ENCODE peak calls at places on chromosomes 11 and 22, in six cellular contexts. One of them, this sample, is unnamed.

GRCh38 chr11:2092464-2092910 is 46.7 kb downstream of the IGF2 start:
- DNase-seq in thoracic aorta: no peak
- DNase-seq in Calu3: no peak
- DNase-seq in Caco-2: no peak
- DNase-seq in neural progenitor cell: no peak
- DNase-seq in H1: no peak
- DNase-seq in this sample: no peak

GRCh38 chr11:19931141-19931767 is 218.6 kb downstream of the NAV2 start:
- DNase-seq in H1: no peak
- DNase-seq in thoracic aorta: no peak
- DNase-seq in Caco-2: no peak
- DNase-seq in neural progenitor cell: peak; percentile 65
- DNase-seq in Calu3: no peak
- DNase-seq in this sample: no peak

GRCh38 chr11:1292644-1293618 is 16.5 kb downstream of the TOLLIP start:
- DNase-seq in Calu3: no peak
- DNase-seq in Caco-2: no peak
- DNase-seq in thoracic aorta: no peak
- DNase-seq in neural progenitor cell: no peak
- DNase-seq in H1: no peak
- DNase-seq in this sample: no peak

GRCh38 chr11:69049490-69049867 is 747 bp downstream of the TPCN2 start:
- DNase-seq in Calu3: no peak
- DNase-seq in Caco-2: no peak
- DNase-seq in thoracic aorta: no peak
- DNase-seq in H1: no peak
- DNase-seq in neural progenitor cell: no peak
- DNase-seq in this sample: no peak

GRCh38 chr22:44693756-44694155 is 8.2 kb upstream of the PRR5 start:
- DNase-seq in Caco-2: no peak
- DNase-seq in Calu3: no peak
- DNase-seq in H1: no peak
- DNase-seq in thoracic aorta: no peak
- DNase-seq in neural progenitor cell: no peak
- DNase-seq in this sample: no peak

GRCh38 chr11:110972640-110973039 is 260.4 kb upstream of the ARHGAP20 start:
- DNase-seq in Calu3: no peak
- DNase-seq in neural progenitor cell: no peak
- DNase-seq in thoracic aorta: no peak
- DNase-seq in Caco-2: no peak
- DNase-seq in H1: no peak
- DNase-seq in this sample: no peak

GRCh38 chr11:22426915-22427314 is 88.7 kb downstream of the SLC17A6 start:
- DNase-seq in Caco-2: no peak
- DNase-seq in Calu3: no peak
- DNase-seq in thoracic aorta: no peak
- DNase-seq in H1: no peak
- DNase-seq in neural progenitor cell: no peak
- DNase-seq in this sample: no peak

GRCh38 chr22:46578251-46578823 is 40.9 kb upstream of the CELSR1 start:
- DNase-seq in neural progenitor cell: no peak
- DNase-seq in thoracic aorta: no peak
- DNase-seq in Calu3: no peak
- DNase-seq in H1: no peak
- DNase-seq in Caco-2: no peak
- DNase-seq in this sample: no peak

GRCh38 chr11:8913961-8914660 is 3.1 kb downstream of the AKIP1 start:
- DNase-seq in neural progenitor cell: peak; percentile 64
- DNase-seq in Caco-2: peak; percentile 56
- DNase-seq in thoracic aorta: no peak
- DNase-seq in H1: no peak
- DNase-seq in Calu3: peak; percentile 36
- DNase-seq in this sample: no peak

GRCh38 chr11:12284321-12285050 is 92.9 kb upstream of the PARVA start:
- DNase-seq in H1: no peak
- DNase-seq in Caco-2: no peak
- DNase-seq in thoracic aorta: no peak
- DNase-seq in Calu3: no peak
- DNase-seq in neural progenitor cell: no peak
- DNase-seq in this sample: no peak

GRCh38 chr11:20362481-20362880 is 1.0 kb upstream of the HTATIP2 start:
- DNase-seq in Caco-2: no peak
- DNase-seq in Calu3: no peak
- DNase-seq in neural progenitor cell: no peak
- DNase-seq in thoracic aorta: no peak
- DNase-seq in H1: no peak
- DNase-seq in this sample: no peak

GRCh38 chr11:126968915-126969314 is 31.7 kb downstream of the KIRREL3 start:
- DNase-seq in thoracic aorta: no peak
- DNase-seq in H1: peak; percentile 44
- DNase-seq in Calu3: no peak
- DNase-seq in neural progenitor cell: peak; percentile 72
- DNase-seq in Caco-2: no peak
- DNase-seq in this sample: no peak

GRCh38 chr22:47146941-47147340 is 384.5 kb downstream of the TBC1D22A start:
- DNase-seq in thoracic aorta: no peak
- DNase-seq in Caco-2: no peak
- DNase-seq in neural progenitor cell: no peak
- DNase-seq in H1: no peak
- DNase-seq in Calu3: no peak
- DNase-seq in this sample: no peak

GRCh38 chr22:28414017-28414416 is 265.6 kb downstream of the TTC28 start:
- DNase-seq in Caco-2: no peak
- DNase-seq in H1: no peak
- DNase-seq in neural progenitor cell: no peak
- DNase-seq in Calu3: no peak
- DNase-seq in thoracic aorta: no peak
- DNase-seq in this sample: no peak

GRCh38 chr22:46379301-46379930 is 43.9 kb downstream of the TRMU start:
- DNase-seq in Calu3: peak; percentile 67
- DNase-seq in Caco-2: peak; percentile 53
- DNase-seq in H1: no peak
- DNase-seq in neural progenitor cell: no peak
- DNase-seq in thoracic aorta: no peak
- DNase-seq in this sample: no peak

GRCh38 chr11:12216542-12217422 is 106.4 kb downstream of the MICAL2 start:
- DNase-seq in H1: no peak
- DNase-seq in Calu3: peak; percentile 44
- DNase-seq in Caco-2: no peak
- DNase-seq in thoracic aorta: no peak
- DNase-seq in neural progenitor cell: no peak
- DNase-seq in this sample: no peak

GRCh38 chr11:45061641-45062040 is 84.8 kb upstream of the PRDM11 start:
- DNase-seq in neural progenitor cell: no peak
- DNase-seq in Calu3: no peak
- DNase-seq in Caco-2: no peak
- DNase-seq in thoracic aorta: no peak
- DNase-seq in H1: no peak
- DNase-seq in this sample: no peak

GRCh38 chr11:126476256-126476970 is 120.9 kb downstream of the ST3GAL4 start:
- DNase-seq in Caco-2: no peak
- DNase-seq in thoracic aorta: no peak
- DNase-seq in Calu3: no peak
- DNase-seq in neural progenitor cell: peak; percentile 45
- DNase-seq in H1: no peak
- DNase-seq in this sample: no peak

GRCh38 chr11:132024587-132025295 is 654.3 kb downstream of the NTM start:
- DNase-seq in neural progenitor cell: no peak
- DNase-seq in thoracic aorta: no peak
- DNase-seq in Calu3: no peak
- DNase-seq in H1: no peak
- DNase-seq in Caco-2: no peak
- DNase-seq in this sample: no peak

GRCh38 chr22:49354516-49355205 is 473.0 kb downstream of the BRD1 start:
- DNase-seq in H1: no peak
- DNase-seq in Caco-2: no peak
- DNase-seq in neural progenitor cell: no peak
- DNase-seq in thoracic aorta: no peak
- DNase-seq in Calu3: no peak
- DNase-seq in this sample: no peak

GRCh38 chr11:31757245-31757835 is 53.8 kb downstream of the PAX6 start:
- DNase-seq in H1: no peak
- DNase-seq in neural progenitor cell: no peak
- DNase-seq in Caco-2: no peak
- DNase-seq in Calu3: no peak
- DNase-seq in thoracic aorta: no peak
- DNase-seq in this sample: no peak

GRCh38 chr11:108870373-108871020 is 205.6 kb downstream of the DDX10 start:
- DNase-seq in neural progenitor cell: no peak
- DNase-seq in Calu3: no peak
- DNase-seq in H1: no peak
- DNase-seq in Caco-2: no peak
- DNase-seq in thoracic aorta: no peak
- DNase-seq in this sample: no peak

GRCh38 chr22:24076091-24076867 is 65.2 kb downstream of the CABIN1 start:
- DNase-seq in neural progenitor cell: no peak
- DNase-seq in H1: no peak
- DNase-seq in Caco-2: no peak
- DNase-seq in Calu3: no peak
- DNase-seq in thoracic aorta: no peak
- DNase-seq in this sample: no peak

GRCh38 chr11:112223125-112223524 is 3.1 kb upstream of the PTS start:
- DNase-seq in Caco-2: no peak
- DNase-seq in H1: no peak
- DNase-seq in Calu3: no peak
- DNase-seq in neural progenitor cell: no peak
- DNase-seq in thoracic aorta: no peak
- DNase-seq in this sample: no peak

GRCh38 chr11:100667449-100667848 is 19.6 kb upstream of the ARHGAP42 start:
- DNase-seq in H1: no peak
- DNase-seq in neural progenitor cell: no peak
- DNase-seq in Caco-2: no peak
- DNase-seq in Calu3: no peak
- DNase-seq in thoracic aorta: no peak
- DNase-seq in this sample: no peak

GRCh38 chr22:33192156-33192555 is 134.0 kb upstream of the SYN3 start:
- DNase-seq in H1: no peak
- DNase-seq in thoracic aorta: no peak
- DNase-seq in Caco-2: no peak
- DNase-seq in neural progenitor cell: no peak
- DNase-seq in Calu3: no peak
- DNase-seq in this sample: no peak

GRCh38 chr11:6006846-6007245 is at the start of gene OR56A4:
- DNase-seq in neural progenitor cell: no peak
- DNase-seq in thoracic aorta: no peak
- DNase-seq in Calu3: no peak
- DNase-seq in Caco-2: no peak
- DNase-seq in H1: no peak
- DNase-seq in this sample: no peak
- TF ChIP-seq CTCF in neural progenitor cell: no peak
- TF ChIP-seq CTCF in thoracic aorta: no peak
- TF ChIP-seq CTCF in Calu3: no peak
- TF ChIP-seq CTCF in Caco-2: no peak
- TF ChIP-seq CTCF in H1: no peak
- TF ChIP-seq CTCF in this sample: no peak

DNA sequence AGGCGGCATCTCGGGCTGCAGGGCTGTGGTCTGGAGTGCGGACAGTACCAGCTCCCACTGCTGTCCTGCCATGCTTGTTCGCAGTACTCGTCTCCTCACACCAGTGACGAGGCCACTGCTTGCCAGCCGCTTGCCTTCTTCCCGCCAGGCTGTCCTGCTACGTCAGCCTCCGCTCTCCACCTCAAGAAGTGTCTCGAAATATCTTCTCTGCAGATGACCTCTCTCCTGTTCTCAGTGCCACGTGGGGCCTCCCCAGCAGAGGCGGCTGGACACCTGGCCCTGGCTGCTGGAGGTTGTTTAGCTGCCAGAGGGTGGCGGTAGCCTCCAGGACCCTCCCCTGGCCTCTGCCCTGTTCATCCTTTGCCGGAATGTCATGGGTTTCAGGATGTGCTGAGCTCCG is 3.1 kb upstream of the CCDC188 start:
- DNase-seq in thoracic aorta: no peak
- DNase-seq in H1: no peak
- DNase-seq in Caco-2: no peak
- DNase-seq in neural progenitor cell: peak; percentile 62
- DNase-seq in Calu3: no peak
- DNase-seq in this sample: no peak
- TF ChIP-seq CTCF in thoracic aorta: no peak
- TF ChIP-seq CTCF in H1: peak; percentile 44
- TF ChIP-seq CTCF in Caco-2: peak; percentile 22
- TF ChIP-seq CTCF in neural progenitor cell: peak; percentile 44
- TF ChIP-seq CTCF in Calu3: no peak
- TF ChIP-seq CTCF in this sample: peak; percentile 18

DNA sequence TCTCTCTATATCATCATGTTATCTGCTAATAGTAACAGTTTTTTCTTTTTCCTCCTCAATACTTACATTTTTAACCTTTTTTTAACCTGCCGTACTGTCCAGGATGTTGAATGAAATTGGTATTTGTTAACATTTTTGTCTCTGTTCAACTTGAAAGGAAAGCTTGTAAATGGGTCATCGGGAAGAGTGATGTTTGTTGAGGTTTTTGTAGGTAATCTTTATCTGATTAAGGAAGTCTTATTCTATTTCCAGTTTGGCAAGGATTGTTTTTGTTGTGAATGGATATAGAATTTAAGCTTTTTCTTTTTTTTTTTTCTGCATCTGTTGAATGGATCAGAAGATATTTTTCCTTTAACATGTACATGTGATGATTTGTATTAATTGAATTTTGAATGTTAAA is 8.1 kb upstream of the NNMT start:
- DNase-seq in Caco-2: no peak
- DNase-seq in neural progenitor cell: no peak
- DNase-seq in Calu3: no peak
- DNase-seq in H1: no peak
- DNase-seq in thoracic aorta: no peak
- DNase-seq in this sample: no peak
- TF ChIP-seq CTCF in Caco-2: no peak
- TF ChIP-seq CTCF in neural progenitor cell: no peak
- TF ChIP-seq CTCF in Calu3: no peak
- TF ChIP-seq CTCF in H1: no peak
- TF ChIP-seq CTCF in thoracic aorta: no peak
- TF ChIP-seq CTCF in this sample: no peak

GRCh38 chr22:26064048-26064447 is 105.2 kb upstream of the SEZ6L start:
- DNase-seq in H1: no peak
- DNase-seq in thoracic aorta: no peak
- DNase-seq in Calu3: no peak
- DNase-seq in Caco-2: no peak
- DNase-seq in neural progenitor cell: no peak
- DNase-seq in this sample: no peak

GRCh38 chr22:26068571-26068970 is 100.7 kb upstream of the SEZ6L start:
- DNase-seq in H1: no peak
- DNase-seq in Caco-2: no peak
- DNase-seq in neural progenitor cell: no peak
- DNase-seq in thoracic aorta: no peak
- DNase-seq in Calu3: no peak
- DNase-seq in this sample: no peak

GRCh38 chr22:26065847-26066246 is 103.4 kb upstream of the SEZ6L start:
- DNase-seq in Caco-2: no peak
- DNase-seq in Calu3: no peak
- DNase-seq in thoracic aorta: no peak
- DNase-seq in H1: no peak
- DNase-seq in neural progenitor cell: no peak
- DNase-seq in this sample: no peak

DNA sequence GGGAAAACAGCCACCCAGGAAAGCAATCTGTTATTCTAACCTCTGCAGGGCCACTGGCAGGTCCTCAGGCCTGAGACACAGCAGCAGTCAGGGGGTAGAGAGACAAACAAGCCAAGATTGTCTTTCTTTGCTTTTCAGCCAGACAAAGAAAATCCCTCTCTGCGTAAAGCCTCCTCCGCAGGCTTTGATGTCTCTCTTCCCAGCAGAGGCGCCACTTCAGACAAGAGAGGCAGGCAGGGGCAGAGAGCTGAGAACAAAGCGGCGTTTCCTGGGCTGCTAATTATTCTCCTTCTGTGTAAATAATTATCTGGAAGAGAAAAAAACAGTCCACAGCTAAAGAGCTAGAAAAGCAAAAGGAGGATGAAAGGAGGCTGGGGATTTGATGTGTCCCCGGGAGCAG is 102.7 kb upstream of the SEZ6L start:
- DNase-seq in thoracic aorta: no peak
- DNase-seq in Caco-2: peak; percentile 1
- DNase-seq in neural progenitor cell: peak; percentile 97
- DNase-seq in H1: peak; percentile 7
- DNase-seq in Calu3: no peak
- DNase-seq in this sample: no peak
- TF ChIP-seq CTCF in thoracic aorta: no peak
- TF ChIP-seq CTCF in Caco-2: no peak
- TF ChIP-seq CTCF in neural progenitor cell: peak; percentile 42
- TF ChIP-seq CTCF in H1: peak; percentile 32
- TF ChIP-seq CTCF in Calu3: no peak
- TF ChIP-seq CTCF in this sample: peak; percentile 12